ENCODE peak calls at places on chromosomes 6 and 20, in seven cellular contexts. N, J, V, B, E, F and Q are unnamed samples.

GRCh38 chr20:3483784-3484183 is 13.0 kb downstream of the ATRN start:
- DNase-seq in N (no peak), J (no peak), V (no peak), B (peak; percentile 37), E (no peak), F (no peak), Q (no peak)

GRCh38 chr6:70310063-70310694 is 7.3 kb upstream of the COL9A1 start:
- DNase-seq in N (peak; percentile 65), J (peak; percentile 59), V (peak; percentile 8), B (peak; percentile 74), E (peak; percentile 40), F (peak; percentile 39), Q (peak; percentile 38)

GRCh38 chr6:134307074-134307473 is 10.8 kb downstream of the SGK1 start:
- DNase-seq in N (no peak), J (no peak), V (no peak), B (no peak), E (no peak), F (no peak), Q (no peak)

GRCh38 chr6:159693894-159694545 is 979 bp upstream of the SOD2 start:
- DNase-seq in N (no peak), J (peak; percentile 42), V (no peak), B (peak; percentile 73), E (no peak), F (no peak), Q (no peak)

GRCh38 chr6:163392533-163392932 is 22.0 kb upstream of the QKI start:
- DNase-seq in N (peak; percentile 9), J (no peak), V (no peak), B (peak; percentile 81), E (peak; percentile 15), F (no peak), Q (no peak)

GRCh38 chr6:21479140-21479539 is 114.4 kb upstream of the SOX4 start:
- DNase-seq in N (no peak), J (no peak), V (peak; percentile 39), B (peak; percentile 32), E (no peak), F (no peak), Q (no peak)

GRCh38 chr6:160067564-160067963 is 54.1 kb upstream of the SLC22A1 start:
- DNase-seq in N (no peak), J (no peak), V (no peak), B (no peak), E (no peak), F (no peak), Q (peak; percentile 6)

GRCh38 chr20:58829531-58829941 is 21.2 kb downstream of the GNAS-AS1 start:
- DNase-seq in N (no peak), J (no peak), V (no peak), B (peak; percentile 21), E (no peak), F (no peak), Q (no peak)

GRCh38 chr6:137115653-137116052 is 57.8 kb downstream of the IL22RA2 start:
- DNase-seq in N (no peak), J (no peak), V (peak; percentile 9), B (no peak), E (no peak), F (no peak), Q (no peak)

GRCh38 chr6:15264902-15265761 is 19.3 kb downstream of the JARID2 start:
- DNase-seq in N (no peak), J (peak; percentile 68), V (no peak), B (no peak), E (no peak), F (peak; percentile 77), Q (peak; percentile 51)
- H3K4me3 ChIP-seq in N (no peak overlapping the region), J (peak overlapping the region; percentile 43), V (no peak overlapping the region), B (no peak overlapping the region), E (no peak overlapping the region), F (peak overlapping the region; percentile 23), Q (peak overlapping the region; percentile 30)

DNA sequence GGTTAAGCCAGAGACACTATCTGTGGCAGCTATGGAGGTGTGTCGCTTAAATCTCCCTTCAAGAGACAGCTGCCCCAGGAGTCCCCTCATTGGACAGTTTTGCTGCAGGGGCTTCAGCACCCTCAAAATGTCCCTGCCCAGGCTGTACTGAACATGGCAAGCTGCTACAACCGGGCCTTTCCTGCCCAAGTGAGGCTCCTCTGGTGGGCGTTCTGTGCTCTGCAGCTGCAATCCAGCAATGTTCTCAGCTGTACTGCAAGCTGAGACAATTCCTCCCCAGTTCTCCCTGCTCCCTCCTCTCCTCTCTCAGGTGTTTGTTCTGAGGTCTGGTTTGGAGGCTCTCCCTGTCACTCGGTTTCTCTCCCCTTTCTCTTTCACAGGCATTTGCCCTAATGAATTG is 190.8 kb upstream of the LAMP5 start:
- DNase-seq in N (no peak), J (peak; percentile 60), V (peak; percentile 16), B (peak; percentile 39), E (peak; percentile 7), F (peak; percentile 41), Q (peak; percentile 1)
- TF ChIP-seq CTCF in N (peak; percentile 15), J (peak; percentile 55), V (peak; percentile 40), B (peak; percentile 55), E (no peak), F (peak; percentile 49), Q (peak; percentile 24)

GRCh38 chr20:8019178-8019997 is at the start of gene TMX4:
- DNase-seq in N (peak; percentile 98), J (peak; percentile 96), V (peak; percentile 96), B (peak; percentile 93), E (peak; percentile 85), F (peak; percentile 98), Q (peak; percentile 96)
- TF ChIP-seq EZH2phosphoT487 in N (no peak), J (no peak), V (no peak), B (no peak), E (no peak), F (no peak), Q (no peak)

GRCh38 chr6:157088841-157089240 is 234.5 kb downstream of the TMEM242 start:
- DNase-seq in N (no peak), J (no peak), V (no peak), B (no peak), E (no peak), F (no peak), Q (no peak)
- H3K4me3 ChIP-seq in N (no peak overlapping the region), J (no peak overlapping the region), V (no peak overlapping the region), B (no peak overlapping the region), E (no peak overlapping the region), F (no peak overlapping the region), Q (no peak overlapping the region)